ENCODE peak calls at places on chromosomes 12 and 14, in six cellular contexts. One of them, this sample, is unnamed.

GRCh38 chr12:128685903-128686475 is 137.8 kb downstream of the SLC15A4 start:
- DNase-seq in Peyer's patch: no peak
- DNase-seq in NCI-H146: no peak
- DNase-seq in Kasumi-1: no peak
- DNase-seq in AG08395: no peak
- DNase-seq in hypothalamus: no peak
- DNase-seq in this sample: no peak

GRCh38 chr14:89284368-89285058 is 132.5 kb downstream of the FOXN3 start:
- DNase-seq in Peyer's patch: no peak
- DNase-seq in NCI-H146: no peak
- DNase-seq in Kasumi-1: no peak
- DNase-seq in AG08395: peak; percentile 57
- DNase-seq in hypothalamus: no peak
- DNase-seq in this sample: no peak

GRCh38 chr12:81337891-81338290 is 260.0 kb downstream of the ACSS3 start:
- DNase-seq in Peyer's patch: no peak
- DNase-seq in NCI-H146: no peak
- DNase-seq in Kasumi-1: no peak
- DNase-seq in AG08395: no peak
- DNase-seq in hypothalamus: no peak
- DNase-seq in this sample: no peak

GRCh38 chr12:69476276-69477017 is 6.3 kb downstream of the FRS2 start:
- DNase-seq in Peyer's patch: no peak
- DNase-seq in NCI-H146: no peak
- DNase-seq in Kasumi-1: no peak
- DNase-seq in AG08395: no peak
- DNase-seq in hypothalamus: no peak
- DNase-seq in this sample: no peak

GRCh38 chr12:113142886-113143329 is 6.6 kb upstream of the CFAP73 start:
- DNase-seq in Peyer's patch: no peak
- DNase-seq in NCI-H146: no peak
- DNase-seq in Kasumi-1: peak; percentile 41
- DNase-seq in AG08395: no peak
- DNase-seq in hypothalamus: no peak
- DNase-seq in this sample: no peak

GRCh38 chr12:130504836-130505175 is 167.1 kb downstream of the PIWIL1 start:
- DNase-seq in Peyer's patch: no peak
- DNase-seq in NCI-H146: no peak
- DNase-seq in Kasumi-1: no peak
- DNase-seq in AG08395: no peak
- DNase-seq in hypothalamus: no peak
- DNase-seq in this sample: no peak

GRCh38 chr14:21680072-21680471 is 6.5 kb upstream of the OR4E1 start:
- DNase-seq in Peyer's patch: no peak
- DNase-seq in NCI-H146: no peak
- DNase-seq in Kasumi-1: no peak
- DNase-seq in AG08395: no peak
- DNase-seq in hypothalamus: no peak
- DNase-seq in this sample: no peak

GRCh38 chr12:132765366-132765765 is 3.7 kb upstream of the ANKLE2 start:
- DNase-seq in Peyer's patch: no peak
- DNase-seq in NCI-H146: no peak
- DNase-seq in Kasumi-1: no peak
- DNase-seq in AG08395: no peak
- DNase-seq in hypothalamus: no peak
- DNase-seq in this sample: no peak

GRCh38 chr12:19181666-19182426 is 52.3 kb downstream of the PLEKHA5 start:
- DNase-seq in Peyer's patch: no peak
- DNase-seq in NCI-H146: no peak
- DNase-seq in Kasumi-1: peak; percentile 35
- DNase-seq in AG08395: peak; percentile 5
- DNase-seq in hypothalamus: no peak
- DNase-seq in this sample: no peak